ENCODE peak calls at places on chromosomes 6 and 20, in nine cellular contexts. One of them, this sample, is unnamed.

GRCh38 chr6:131914967-131915751 is 36.0 kb downstream of the CCN2 start:
- DNase-seq in H9: peak; percentile 50
- DNase-seq in left ventricle myocardium inferior: peak; percentile 19
- DNase-seq in brain microvascular endothelial cell: peak; percentile 85
- DNase-seq in left lung: no peak
- DNase-seq in IMR-90: peak; percentile 89
- DNase-seq in body of pancreas: peak; percentile 80
- DNase-seq in heart right ventricle: peak; percentile 63
- DNase-seq in OCI-LY7: peak; percentile 79
- DNase-seq in this sample: peak; percentile 53

GRCh38 chr6:74054190-74054589 is 358.2 kb downstream of the CD109 start:
- DNase-seq in H9: no peak
- DNase-seq in left ventricle myocardium inferior: no peak
- DNase-seq in brain microvascular endothelial cell: no peak
- DNase-seq in left lung: no peak
- DNase-seq in IMR-90: peak; percentile 52
- DNase-seq in body of pancreas: no peak
- DNase-seq in heart right ventricle: no peak
- DNase-seq in OCI-LY7: no peak
- DNase-seq in this sample: no peak

GRCh38 chr6:5752282-5752681 is 254.4 kb downstream of the NRN1 start:
- DNase-seq in H9: peak; percentile 66
- DNase-seq in left ventricle myocardium inferior: no peak
- DNase-seq in brain microvascular endothelial cell: peak; percentile 63
- DNase-seq in left lung: no peak
- DNase-seq in IMR-90: peak; percentile 82
- DNase-seq in body of pancreas: no peak
- DNase-seq in heart right ventricle: no peak
- DNase-seq in OCI-LY7: no peak
- DNase-seq in this sample: no peak

GRCh38 chr6:12923644-12924235 is 207.2 kb downstream of the PHACTR1 start:
- DNase-seq in H9: no peak
- DNase-seq in left ventricle myocardium inferior: no peak
- DNase-seq in brain microvascular endothelial cell: no peak
- DNase-seq in left lung: no peak
- DNase-seq in IMR-90: no peak
- DNase-seq in body of pancreas: no peak
- DNase-seq in heart right ventricle: no peak
- DNase-seq in OCI-LY7: no peak
- DNase-seq in this sample: no peak

GRCh38 chr6:14472964-14473363 is 355.4 kb downstream of the CD83 start:
- DNase-seq in H9: no peak
- DNase-seq in left ventricle myocardium inferior: no peak
- DNase-seq in brain microvascular endothelial cell: peak; percentile 51
- DNase-seq in left lung: no peak
- DNase-seq in IMR-90: peak; percentile 61
- DNase-seq in body of pancreas: no peak
- DNase-seq in heart right ventricle: peak; percentile 16
- DNase-seq in OCI-LY7: no peak
- DNase-seq in this sample: peak; percentile 64

GRCh38 chr6:48671506-48671905 is 560.5 kb upstream of the PTCHD4 start:
- DNase-seq in H9: no peak
- DNase-seq in left ventricle myocardium inferior: no peak
- DNase-seq in brain microvascular endothelial cell: no peak
- DNase-seq in left lung: no peak
- DNase-seq in IMR-90: peak; percentile 0
- DNase-seq in body of pancreas: no peak
- DNase-seq in heart right ventricle: no peak
- DNase-seq in OCI-LY7: no peak
- DNase-seq in this sample: no peak

GRCh38 chr6:133707456-133707855 is 181.5 kb upstream of the TCF21 start:
- DNase-seq in H9: no peak
- DNase-seq in left ventricle myocardium inferior: no peak
- DNase-seq in brain microvascular endothelial cell: peak; percentile 94
- DNase-seq in left lung: no peak
- DNase-seq in IMR-90: peak; percentile 97
- DNase-seq in body of pancreas: no peak
- DNase-seq in heart right ventricle: no peak
- DNase-seq in OCI-LY7: no peak
- DNase-seq in this sample: peak; percentile 57

GRCh38 chr20:9942736-9943135 is 92.1 kb upstream of the ANKEF1 start:
- DNase-seq in H9: no peak
- DNase-seq in left ventricle myocardium inferior: no peak
- DNase-seq in brain microvascular endothelial cell: no peak
- DNase-seq in left lung: no peak
- DNase-seq in IMR-90: no peak
- DNase-seq in body of pancreas: no peak
- DNase-seq in heart right ventricle: no peak
- DNase-seq in OCI-LY7: no peak
- DNase-seq in this sample: no peak

GRCh38 chr6:125512621-125513020 is 210.9 kb upstream of the HDDC2 start:
- DNase-seq in H9: peak; percentile 40
- DNase-seq in left ventricle myocardium inferior: no peak
- DNase-seq in brain microvascular endothelial cell: no peak
- DNase-seq in left lung: no peak
- DNase-seq in IMR-90: no peak
- DNase-seq in body of pancreas: no peak
- DNase-seq in heart right ventricle: no peak
- DNase-seq in OCI-LY7: peak; percentile 23
- DNase-seq in this sample: no peak

GRCh38 chr6:100633096-100633766 is 168.5 kb upstream of the SIM1 start:
- DNase-seq in H9: no peak
- DNase-seq in left ventricle myocardium inferior: no peak
- DNase-seq in brain microvascular endothelial cell: peak; percentile 93
- DNase-seq in left lung: no peak
- DNase-seq in IMR-90: peak; percentile 83
- DNase-seq in body of pancreas: no peak
- DNase-seq in heart right ventricle: no peak
- DNase-seq in OCI-LY7: no peak
- DNase-seq in this sample: peak; percentile 52

GRCh38 chr20:25858495-25859425 is 162.1 kb upstream of the ZNF337 start:
- DNase-seq in H9: no peak
- DNase-seq in left ventricle myocardium inferior: no peak
- DNase-seq in brain microvascular endothelial cell: no peak
- DNase-seq in left lung: no peak
- DNase-seq in IMR-90: no peak
- DNase-seq in body of pancreas: no peak
- DNase-seq in heart right ventricle: no peak
- DNase-seq in OCI-LY7: no peak
- DNase-seq in this sample: no peak

GRCh38 chr6:34350100-34350936 is 42.2 kb downstream of the NUDT3 start:
- DNase-seq in H9: no peak
- DNase-seq in left ventricle myocardium inferior: no peak
- DNase-seq in brain microvascular endothelial cell: no peak
- DNase-seq in left lung: no peak
- DNase-seq in IMR-90: peak; percentile 31
- DNase-seq in body of pancreas: no peak
- DNase-seq in heart right ventricle: no peak
- DNase-seq in OCI-LY7: no peak
- DNase-seq in this sample: no peak

GRCh38 chr6:112563368-112563767 is 216.2 kb downstream of the RFPL4B start:
- DNase-seq in H9: peak; percentile 35
- DNase-seq in left ventricle myocardium inferior: no peak
- DNase-seq in brain microvascular endothelial cell: peak; percentile 65
- DNase-seq in left lung: no peak
- DNase-seq in IMR-90: peak; percentile 72
- DNase-seq in body of pancreas: no peak
- DNase-seq in heart right ventricle: no peak
- DNase-seq in OCI-LY7: no peak
- DNase-seq in this sample: peak; percentile 76

GRCh38 chr6:51675551-51676275 is 411.7 kb downstream of the PKHD1 start:
- DNase-seq in H9: no peak
- DNase-seq in left ventricle myocardium inferior: no peak
- DNase-seq in brain microvascular endothelial cell: no peak
- DNase-seq in left lung: no peak
- DNase-seq in IMR-90: no peak
- DNase-seq in body of pancreas: no peak
- DNase-seq in heart right ventricle: no peak
- DNase-seq in OCI-LY7: no peak
- DNase-seq in this sample: no peak

GRCh38 chr6:119966484-119966883 is 616.9 kb upstream of the MAN1A1 start:
- DNase-seq in H9: peak; percentile 78
- DNase-seq in left ventricle myocardium inferior: no peak
- DNase-seq in brain microvascular endothelial cell: no peak
- DNase-seq in left lung: no peak
- DNase-seq in IMR-90: no peak
- DNase-seq in body of pancreas: no peak
- DNase-seq in heart right ventricle: no peak
- DNase-seq in OCI-LY7: peak; percentile 66
- DNase-seq in this sample: no peak

GRCh38 chr20:25072226-25072811 is 9.6 kb downstream of the VSX1 start:
- DNase-seq in H9: no peak
- DNase-seq in left ventricle myocardium inferior: no peak
- DNase-seq in brain microvascular endothelial cell: peak; percentile 28
- DNase-seq in left lung: no peak
- DNase-seq in IMR-90: no peak
- DNase-seq in body of pancreas: no peak
- DNase-seq in heart right ventricle: no peak
- DNase-seq in OCI-LY7: no peak
- DNase-seq in this sample: no peak

GRCh38 chr6:124223596-124223995 is 419.9 kb downstream of the NKAIN2 start:
- DNase-seq in H9: no peak
- DNase-seq in left ventricle myocardium inferior: no peak
- DNase-seq in brain microvascular endothelial cell: peak; percentile 2
- DNase-seq in left lung: no peak
- DNase-seq in IMR-90: no peak
- DNase-seq in body of pancreas: no peak
- DNase-seq in heart right ventricle: no peak
- DNase-seq in OCI-LY7: no peak
- DNase-seq in this sample: peak; percentile 76

GRCh38 chr20:44601801-44602204 is 19.4 kb downstream of the PKIG start:
- DNase-seq in H9: no peak
- DNase-seq in left ventricle myocardium inferior: peak; percentile 78
- DNase-seq in brain microvascular endothelial cell: no peak
- DNase-seq in left lung: no peak
- DNase-seq in IMR-90: peak; percentile 87
- DNase-seq in body of pancreas: peak; percentile 43
- DNase-seq in heart right ventricle: peak; percentile 88
- DNase-seq in OCI-LY7: no peak
- DNase-seq in this sample: no peak

GRCh38 chr6:17167327-17167979 is 65.6 kb downstream of the STMND1 start:
- DNase-seq in H9: peak; percentile 87
- DNase-seq in left ventricle myocardium inferior: peak; percentile 48
- DNase-seq in brain microvascular endothelial cell: peak; percentile 49
- DNase-seq in left lung: no peak
- DNase-seq in IMR-90: peak; percentile 15
- DNase-seq in body of pancreas: peak; percentile 77
- DNase-seq in heart right ventricle: peak; percentile 55
- DNase-seq in OCI-LY7: no peak
- DNase-seq in this sample: no peak

GRCh38 chr6:154080434-154081189 is 41.6 kb downstream of the OPRM1 start:
- DNase-seq in H9: no peak
- DNase-seq in left ventricle myocardium inferior: no peak
- DNase-seq in brain microvascular endothelial cell: no peak
- DNase-seq in left lung: no peak
- DNase-seq in IMR-90: no peak
- DNase-seq in body of pancreas: no peak
- DNase-seq in heart right ventricle: no peak
- DNase-seq in OCI-LY7: no peak
- DNase-seq in this sample: no peak

GRCh38 chr6:9431945-9432344 is 982.9 kb downstream of the TFAP2A start:
- DNase-seq in H9: no peak
- DNase-seq in left ventricle myocardium inferior: no peak
- DNase-seq in brain microvascular endothelial cell: no peak
- DNase-seq in left lung: no peak
- DNase-seq in IMR-90: no peak
- DNase-seq in body of pancreas: no peak
- DNase-seq in heart right ventricle: no peak
- DNase-seq in OCI-LY7: no peak
- DNase-seq in this sample: no peak

GRCh38 chr6:47655719-47656595 is 42.4 kb upstream of the ADGRF4 start:
- DNase-seq in H9: peak; percentile 90
- DNase-seq in left ventricle myocardium inferior: no peak
- DNase-seq in brain microvascular endothelial cell: no peak
- DNase-seq in left lung: no peak
- DNase-seq in IMR-90: no peak
- DNase-seq in body of pancreas: no peak
- DNase-seq in heart right ventricle: no peak
- DNase-seq in OCI-LY7: no peak
- DNase-seq in this sample: peak; percentile 45

GRCh38 chr20:38973546-38974120 is 11.5 kb downstream of the DHX35 start:
- DNase-seq in H9: no peak
- DNase-seq in left ventricle myocardium inferior: no peak
- DNase-seq in brain microvascular endothelial cell: peak; percentile 21
- DNase-seq in left lung: no peak
- DNase-seq in IMR-90: peak; percentile 77
- DNase-seq in body of pancreas: peak; percentile 27
- DNase-seq in heart right ventricle: peak; percentile 34
- DNase-seq in OCI-LY7: no peak
- DNase-seq in this sample: peak; percentile 44
- H3K27ac ChIP-seq in H9: no peak overlapping the region
- H3K27ac ChIP-seq in left ventricle myocardium inferior: peak overlapping the region; percentile 66
- H3K27ac ChIP-seq in brain microvascular endothelial cell: peak overlapping the region; percentile 6
- H3K27ac ChIP-seq in left lung: no peak overlapping the region
- H3K27ac ChIP-seq in IMR-90: peak overlapping the region; percentile 77
- H3K27ac ChIP-seq in body of pancreas: no peak overlapping the region
- H3K27ac ChIP-seq in heart right ventricle: peak overlapping the region; percentile 3
- H3K27ac ChIP-seq in OCI-LY7: no peak overlapping the region
- H3K27ac ChIP-seq in this sample: peak overlapping the region; percentile 2

GRCh38 chr6:147678256-147678655 is 169.8 kb downstream of the SAMD5 start:
- DNase-seq in H9: no peak
- DNase-seq in left ventricle myocardium inferior: no peak
- DNase-seq in brain microvascular endothelial cell: no peak
- DNase-seq in left lung: no peak
- DNase-seq in IMR-90: no peak
- DNase-seq in body of pancreas: no peak
- DNase-seq in heart right ventricle: no peak
- DNase-seq in OCI-LY7: no peak
- DNase-seq in this sample: no peak
- H3K27ac ChIP-seq in H9: no peak overlapping the region
- H3K27ac ChIP-seq in left ventricle myocardium inferior: no peak overlapping the region
- H3K27ac ChIP-seq in brain microvascular endothelial cell: no peak overlapping the region
- H3K27ac ChIP-seq in left lung: no peak overlapping the region
- H3K27ac ChIP-seq in IMR-90: no peak overlapping the region
- H3K27ac ChIP-seq in body of pancreas: no peak overlapping the region
- H3K27ac ChIP-seq in heart right ventricle: no peak overlapping the region
- H3K27ac ChIP-seq in OCI-LY7: no peak overlapping the region
- H3K27ac ChIP-seq in this sample: no peak overlapping the region

DNA sequence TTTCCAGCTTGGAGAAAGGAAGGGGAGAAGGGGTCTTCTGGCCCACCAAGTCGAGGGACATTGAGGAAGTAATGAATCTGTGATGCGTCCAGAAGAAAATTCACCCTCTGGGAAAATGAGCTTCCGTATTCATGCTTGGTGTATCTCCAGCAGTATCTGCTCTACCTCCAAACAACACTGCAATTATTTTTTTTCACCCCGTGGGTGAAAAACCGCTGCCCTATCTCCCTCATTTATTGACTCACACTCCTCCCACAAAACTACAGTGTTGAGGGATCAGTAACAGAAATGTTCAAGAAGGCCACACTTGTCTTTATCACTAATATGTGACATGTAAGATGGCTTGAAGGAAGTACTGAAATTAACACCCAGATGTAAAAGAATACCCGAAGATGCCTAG is 4.8 kb upstream of the TBX18 start:
- DNase-seq in H9: no peak
- DNase-seq in left ventricle myocardium inferior: no peak
- DNase-seq in brain microvascular endothelial cell: peak; percentile 62
- DNase-seq in left lung: no peak
- DNase-seq in IMR-90: no peak
- DNase-seq in body of pancreas: no peak
- DNase-seq in heart right ventricle: no peak
- DNase-seq in OCI-LY7: no peak
- DNase-seq in this sample: peak; percentile 45
- H3K27ac ChIP-seq in H9: no peak overlapping the region
- H3K27ac ChIP-seq in left ventricle myocardium inferior: peak overlapping the region; percentile 89
- H3K27ac ChIP-seq in brain microvascular endothelial cell: peak overlapping the region; percentile 96
- H3K27ac ChIP-seq in left lung: no peak overlapping the region
- H3K27ac ChIP-seq in IMR-90: no peak overlapping the region
- H3K27ac ChIP-seq in body of pancreas: no peak overlapping the region
- H3K27ac ChIP-seq in heart right ventricle: peak overlapping the region; percentile 50
- H3K27ac ChIP-seq in OCI-LY7: no peak overlapping the region
- H3K27ac ChIP-seq in this sample: peak overlapping the region; percentile 48

GRCh38 chr6:105642708-105643107 is 239.8 kb upstream of the PREP start:
- DNase-seq in H9: no peak
- DNase-seq in left ventricle myocardium inferior: no peak
- DNase-seq in brain microvascular endothelial cell: no peak
- DNase-seq in left lung: no peak
- DNase-seq in IMR-90: peak; percentile 33
- DNase-seq in body of pancreas: no peak
- DNase-seq in heart right ventricle: no peak
- DNase-seq in OCI-LY7: no peak
- DNase-seq in this sample: no peak
- H3K27ac ChIP-seq in H9: no peak overlapping the region
- H3K27ac ChIP-seq in left ventricle myocardium inferior: no peak overlapping the region
- H3K27ac ChIP-seq in brain microvascular endothelial cell: no peak overlapping the region
- H3K27ac ChIP-seq in left lung: no peak overlapping the region
- H3K27ac ChIP-seq in IMR-90: no peak overlapping the region
- H3K27ac ChIP-seq in body of pancreas: no peak overlapping the region
- H3K27ac ChIP-seq in heart right ventricle: no peak overlapping the region
- H3K27ac ChIP-seq in OCI-LY7: no peak overlapping the region
- H3K27ac ChIP-seq in this sample: no peak overlapping the region

This sample was measured in SJSA1.